ENCODE peak calls at places on chromosomes 16 and 17, in nine cellular contexts. One of them, this sample, is unnamed.

GRCh38 chr17:47315451-47316266 is 8.1 kb upstream of the EFCAB13 start:
- DNase-seq in ovary: peak; percentile 55
- DNase-seq in coronary artery: no peak
- DNase-seq in upper lobe of left lung: no peak
- DNase-seq in Panc1: peak; percentile 56
- DNase-seq in HL-60: peak; percentile 39
- DNase-seq in neural progenitor cell: peak; percentile 71
- DNase-seq in lung: no peak
- DNase-seq in tibial artery: no peak
- DNase-seq in this sample: peak; percentile 44

GRCh38 chr17:45776896-45777295 is 7.2 kb upstream of the CRHR1 start:
- DNase-seq in lung: no peak
- DNase-seq in coronary artery: no peak
- DNase-seq in HL-60: no peak
- DNase-seq in Panc1: no peak
- DNase-seq in ovary: no peak
- DNase-seq in neural progenitor cell: no peak
- DNase-seq in upper lobe of left lung: no peak
- DNase-seq in tibial artery: no peak
- DNase-seq in this sample: no peak

GRCh38 chr17:51076821-51077220 is 43.8 kb downstream of the SPAG9 start:
- DNase-seq in ovary: no peak
- DNase-seq in neural progenitor cell: no peak
- DNase-seq in upper lobe of left lung: no peak
- DNase-seq in Panc1: no peak
- DNase-seq in coronary artery: no peak
- DNase-seq in tibial artery: no peak
- DNase-seq in HL-60: no peak
- DNase-seq in lung: no peak
- DNase-seq in this sample: no peak

GRCh38 chr16:58418601-58419000 is 26.3 kb downstream of the GINS3 start:
- DNase-seq in HL-60: no peak
- DNase-seq in coronary artery: no peak
- DNase-seq in tibial artery: no peak
- DNase-seq in neural progenitor cell: no peak
- DNase-seq in upper lobe of left lung: no peak
- DNase-seq in ovary: no peak
- DNase-seq in Panc1: no peak
- DNase-seq in lung: no peak
- DNase-seq in this sample: no peak

GRCh38 chr16:19118938-19119431 is 5.2 kb downstream of the ITPRIPL2 start:
- DNase-seq in lung: peak; percentile 52
- DNase-seq in Panc1: no peak
- DNase-seq in ovary: peak; percentile 75
- DNase-seq in upper lobe of left lung: no peak
- DNase-seq in neural progenitor cell: no peak
- DNase-seq in HL-60: peak; percentile 41
- DNase-seq in coronary artery: no peak
- DNase-seq in tibial artery: peak; percentile 62
- DNase-seq in this sample: peak; percentile 56

GRCh38 chr17:78609198-78609597 is 32.0 kb upstream of the DNAH17 start:
- DNase-seq in tibial artery: no peak
- DNase-seq in upper lobe of left lung: no peak
- DNase-seq in HL-60: no peak
- DNase-seq in coronary artery: no peak
- DNase-seq in lung: no peak
- DNase-seq in Panc1: no peak
- DNase-seq in ovary: no peak
- DNase-seq in neural progenitor cell: no peak
- DNase-seq in this sample: no peak

GRCh38 chr16:74984194-74984669 is 691 bp downstream of the WDR59 start:
- DNase-seq in lung: no peak
- DNase-seq in HL-60: peak; percentile 19
- DNase-seq in neural progenitor cell: no peak
- DNase-seq in upper lobe of left lung: no peak
- DNase-seq in tibial artery: no peak
- DNase-seq in coronary artery: no peak
- DNase-seq in Panc1: no peak
- DNase-seq in ovary: no peak
- DNase-seq in this sample: peak; percentile 50

GRCh38 chr17:61862105-61862574 is 1.2 kb downstream of the BRIP1 start:
- DNase-seq in lung: no peak
- DNase-seq in neural progenitor cell: no peak
- DNase-seq in upper lobe of left lung: no peak
- DNase-seq in HL-60: no peak
- DNase-seq in Panc1: no peak
- DNase-seq in coronary artery: no peak
- DNase-seq in ovary: no peak
- DNase-seq in tibial artery: no peak
- DNase-seq in this sample: no peak

GRCh38 chr16:75282811-75283281 is 31.4 kb upstream of the BCAR1 start:
- DNase-seq in upper lobe of left lung: no peak
- DNase-seq in ovary: no peak
- DNase-seq in Panc1: no peak
- DNase-seq in tibial artery: no peak
- DNase-seq in lung: no peak
- DNase-seq in coronary artery: no peak
- DNase-seq in neural progenitor cell: no peak
- DNase-seq in HL-60: no peak
- DNase-seq in this sample: no peak

DNA sequence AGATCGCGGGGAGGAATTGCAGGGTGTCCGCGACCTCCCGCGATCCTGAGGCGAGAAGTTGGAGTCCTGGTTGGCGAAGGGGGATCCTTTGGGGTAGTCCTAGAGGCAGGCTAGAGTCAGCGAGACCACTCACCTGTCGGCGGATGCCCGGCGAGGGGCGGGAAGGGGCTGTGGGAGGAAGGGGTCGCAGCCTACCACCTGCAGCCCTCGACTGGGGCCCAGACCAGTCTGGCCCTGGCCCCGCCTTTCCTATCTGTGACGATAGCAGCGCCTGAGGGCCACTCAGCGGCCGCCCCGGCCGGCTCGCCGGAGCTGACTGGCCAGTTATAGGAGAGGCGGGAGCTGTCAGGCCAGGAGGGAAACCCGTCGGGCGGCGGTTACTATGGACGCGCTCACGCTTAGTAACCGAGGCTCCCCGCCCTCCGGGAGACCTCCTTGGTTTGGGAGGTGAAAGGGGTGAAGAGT is at the start of gene TEKT3:
- DNase-seq in lung: peak; percentile 85
- DNase-seq in HL-60: no peak
- DNase-seq in neural progenitor cell: peak; percentile 96
- DNase-seq in tibial artery: peak; percentile 85
- DNase-seq in coronary artery: no peak
- DNase-seq in ovary: peak; percentile 79
- DNase-seq in upper lobe of left lung: peak; percentile 96
- DNase-seq in Panc1: no peak
- DNase-seq in this sample: peak; percentile 23
- TF ChIP-seq CTCF in lung: no peak
- TF ChIP-seq CTCF in HL-60: no peak
- TF ChIP-seq CTCF in neural progenitor cell: no peak
- TF ChIP-seq CTCF in tibial artery: no peak
- TF ChIP-seq CTCF in coronary artery: no peak
- TF ChIP-seq CTCF in ovary: no peak
- TF ChIP-seq CTCF in upper lobe of left lung: no peak
- TF ChIP-seq CTCF in Panc1: no peak
- TF ChIP-seq CTCF in this sample: no peak

DNA sequence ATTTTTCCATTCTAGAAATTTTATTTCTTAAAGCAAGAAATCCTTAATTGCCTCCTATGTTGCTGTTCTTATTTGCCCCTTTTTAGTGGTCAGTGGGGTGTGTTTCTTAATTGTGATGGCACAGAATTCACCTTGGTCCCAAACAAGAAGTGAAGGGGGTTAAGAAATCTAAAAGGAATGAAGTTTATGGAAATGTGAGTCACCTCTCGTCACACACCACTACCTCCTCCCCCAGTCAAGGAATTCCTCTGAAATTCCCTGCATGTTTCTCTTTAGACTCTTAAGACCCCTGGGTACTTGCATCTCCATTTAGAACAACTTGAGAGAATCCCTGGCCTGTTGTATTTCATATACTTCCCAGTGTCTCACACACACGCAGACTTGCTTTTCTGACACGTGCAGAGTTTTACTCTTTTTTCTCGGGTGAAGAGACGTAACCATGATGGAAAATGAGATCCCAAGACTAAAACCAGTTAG is 247.4 kb downstream of the PRKCA start:
- DNase-seq in neural progenitor cell: no peak
- DNase-seq in tibial artery: no peak
- DNase-seq in HL-60: no peak
- DNase-seq in lung: no peak
- DNase-seq in upper lobe of left lung: no peak
- DNase-seq in coronary artery: no peak
- DNase-seq in ovary: no peak
- DNase-seq in Panc1: no peak
- DNase-seq in this sample: no peak
- TF ChIP-seq CTCF in neural progenitor cell: no peak
- TF ChIP-seq CTCF in tibial artery: no peak
- TF ChIP-seq CTCF in HL-60: no peak
- TF ChIP-seq CTCF in lung: no peak
- TF ChIP-seq CTCF in upper lobe of left lung: no peak
- TF ChIP-seq CTCF in coronary artery: no peak
- TF ChIP-seq CTCF in ovary: no peak
- TF ChIP-seq CTCF in Panc1: no peak
- TF ChIP-seq CTCF in this sample: no peak

GRCh38 chr17:82230627-82231311 is 1.9 kb downstream of the SLC16A3 start:
- DNase-seq in neural progenitor cell: peak; percentile 88
- DNase-seq in upper lobe of left lung: peak; percentile 97
- DNase-seq in HL-60: peak; percentile 82
- DNase-seq in coronary artery: peak; percentile 84
- DNase-seq in Panc1: no peak
- DNase-seq in tibial artery: peak; percentile 78
- DNase-seq in lung: peak; percentile 83
- DNase-seq in ovary: peak; percentile 87
- DNase-seq in this sample: peak; percentile 83
- TF ChIP-seq CTCF in neural progenitor cell: peak; percentile 58
- TF ChIP-seq CTCF in upper lobe of left lung: peak; percentile 94
- TF ChIP-seq CTCF in HL-60: no peak
- TF ChIP-seq CTCF in coronary artery: peak; percentile 53
- TF ChIP-seq CTCF in Panc1: no peak
- TF ChIP-seq CTCF in tibial artery: peak; percentile 72
- TF ChIP-seq CTCF in lung: no peak
- TF ChIP-seq CTCF in ovary: peak; percentile 64
- TF ChIP-seq CTCF in this sample: peak; percentile 71

GRCh38 chr16:72029567-72030271 is 21.2 kb downstream of the DHODH start:
- DNase-seq in upper lobe of left lung: no peak
- DNase-seq in ovary: no peak
- DNase-seq in HL-60: peak; percentile 32
- DNase-seq in coronary artery: peak; percentile 26
- DNase-seq in Panc1: no peak
- DNase-seq in lung: no peak
- DNase-seq in tibial artery: no peak
- DNase-seq in neural progenitor cell: no peak
- DNase-seq in this sample: no peak

GRCh38 chr16:72023962-72024361 is 15.4 kb downstream of the DHODH start:
- DNase-seq in lung: no peak
- DNase-seq in tibial artery: no peak
- DNase-seq in HL-60: no peak
- DNase-seq in coronary artery: no peak
- DNase-seq in upper lobe of left lung: no peak
- DNase-seq in neural progenitor cell: no peak
- DNase-seq in Panc1: no peak
- DNase-seq in ovary: no peak
- DNase-seq in this sample: no peak

GRCh38 chr16:72025404-72026114 is 17.0 kb downstream of the DHODH start:
- DNase-seq in HL-60: no peak
- DNase-seq in coronary artery: no peak
- DNase-seq in neural progenitor cell: no peak
- DNase-seq in ovary: no peak
- DNase-seq in lung: no peak
- DNase-seq in upper lobe of left lung: no peak
- DNase-seq in tibial artery: no peak
- DNase-seq in Panc1: no peak
- DNase-seq in this sample: no peak

GRCh38 chr16:72024862-72025382 is 16.4 kb downstream of the DHODH start:
- DNase-seq in tibial artery: no peak
- DNase-seq in Panc1: no peak
- DNase-seq in lung: no peak
- DNase-seq in HL-60: no peak
- DNase-seq in coronary artery: no peak
- DNase-seq in ovary: no peak
- DNase-seq in neural progenitor cell: no peak
- DNase-seq in upper lobe of left lung: no peak
- DNase-seq in this sample: no peak

DNA sequence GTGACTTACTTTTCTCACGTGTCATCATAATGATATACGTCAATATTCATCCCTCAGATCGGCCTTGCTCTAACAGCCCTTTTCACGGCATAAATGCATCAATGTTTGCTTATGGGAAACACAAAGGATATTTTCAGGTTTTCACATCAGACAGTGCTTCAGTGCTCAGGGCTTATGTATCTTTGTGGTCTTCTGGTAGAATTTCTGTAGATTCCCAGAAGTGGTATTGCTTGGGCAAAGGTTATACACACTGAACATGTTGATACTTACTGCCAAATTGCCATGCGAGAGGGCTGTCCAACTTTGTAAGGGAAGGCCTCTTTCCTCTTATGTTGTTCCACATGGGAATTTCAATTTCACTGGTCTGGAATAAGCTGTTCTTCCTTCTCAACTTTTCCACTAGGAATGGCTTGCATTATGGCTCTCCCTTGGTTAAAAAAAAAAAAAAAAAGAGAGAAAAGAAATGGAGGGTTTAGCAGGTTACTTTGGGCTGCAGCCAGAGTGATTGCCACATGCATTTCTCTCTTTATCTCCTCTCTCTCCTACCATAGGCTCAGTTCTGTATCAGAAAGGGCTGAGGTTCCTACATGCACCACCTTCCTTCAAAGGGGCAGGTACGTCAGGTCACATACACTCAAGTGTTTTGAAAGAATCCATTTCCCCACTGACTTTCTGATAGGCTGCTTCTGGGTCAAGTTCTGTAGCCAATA is 19.3 kb downstream of the DHODH start:
- DNase-seq in Panc1: no peak
- DNase-seq in lung: no peak
- DNase-seq in ovary: no peak
- DNase-seq in neural progenitor cell: no peak
- DNase-seq in coronary artery: peak; percentile 2
- DNase-seq in tibial artery: no peak
- DNase-seq in HL-60: no peak
- DNase-seq in upper lobe of left lung: no peak
- DNase-seq in this sample: no peak
- TF ChIP-seq CTCF in Panc1: no peak
- TF ChIP-seq CTCF in lung: no peak
- TF ChIP-seq CTCF in ovary: no peak
- TF ChIP-seq CTCF in neural progenitor cell: no peak
- TF ChIP-seq CTCF in coronary artery: no peak
- TF ChIP-seq CTCF in tibial artery: no peak
- TF ChIP-seq CTCF in HL-60: no peak
- TF ChIP-seq CTCF in upper lobe of left lung: no peak
- TF ChIP-seq CTCF in this sample: no peak